ENCODE peak calls at places on chromosome 12, in five cellular contexts. L, A, U, T and Z are unnamed samples.

GRCh38 chr12:57240926-57241555 is 9.9 kb downstream of the STAC3 start:
- DNase-seq in U (peak; percentile 16), L (no peak), T (no peak), A (no peak), Z (peak; percentile 71)

GRCh38 chr12:132445884-132446471 is 44.0 kb upstream of the FBRSL1 start:
- DNase-seq in L (peak; percentile 98), T (peak; percentile 23), U (peak; percentile 81), A (peak; percentile 83), Z (no peak)

GRCh38 chr12:1369942-1370620 is 224.3 kb downstream of the FBXL14 start:
- DNase-seq in U (no peak), L (no peak), A (no peak), T (no peak), Z (no peak)

GRCh38 chr12:40312982-40313576 is 88.3 kb downstream of the LRRK2 start:
- DNase-seq in A (no peak), L (no peak), U (no peak), T (peak; percentile 13), Z (peak; percentile 35)

GRCh38 chr12:117158911-117159310 is 31.4 kb downstream of the FBXO21 start:
- DNase-seq in T (no peak), L (no peak), A (no peak), U (no peak), Z (no peak)

GRCh38 chr12:47560408-47560807 is 145.4 kb downstream of the RPAP3 start:
- DNase-seq in U (no peak), T (no peak), L (no peak), A (no peak), Z (no peak)

GRCh38 chr12:101414533-101415119 is 7.1 kb upstream of the ARL1 start:
- DNase-seq in L (peak; percentile 68), A (peak; percentile 11), T (peak; percentile 19), U (peak; percentile 51), Z (peak; percentile 71)

GRCh38 chr12:87952850-87953249 is 76.4 kb downstream of the C12orf50 start:
- DNase-seq in T (no peak), A (no peak), U (no peak), L (no peak), Z (no peak)

GRCh38 chr12:6363330-6364036 is 11.9 kb downstream of the SCNN1A start:
- DNase-seq in T (peak; percentile 85), U (no peak), L (no peak), A (peak; percentile 87), Z (peak; percentile 75)

GRCh38 chr12:62600038-62600437 is 133.4 kb downstream of the MON2 start:
- DNase-seq in L (no peak), A (no peak), U (no peak), T (no peak), Z (peak; percentile 37)